ENCODE peak calls at places on chromosomes 4 and X, in five cellular contexts. I is left cardiac atrium, D is left colon, O is T47D, Y is NCI-H2171. N is an unnamed sample.

GRCh38 chr4:16140520-16141249 is 56.9 kb upstream of the PROM1 start:
- DNase-seq in I (no peak), D (peak), O (peak), Y (no peak), N (no peak)

GRCh38 chrX:68018248-68019203 is 414.8 kb downstream of the OPHN1 start:
- DNase-seq in I (no peak), D (peak), O (peak), Y (no peak), N (no peak)

GRCh38 chrX:132533409-132533808 is 44.6 kb upstream of the MBNL3 start:
- DNase-seq in I (no peak), D (no peak), O (no peak), Y (no peak), N (no peak)

GRCh38 chrX:136879001-136879667 is 1.4 kb downstream of the RBMX start:
- DNase-seq in I (no peak), D (no peak), O (no peak), Y (no peak), N (no peak)

GRCh38 chr4:3193531-3194203 is 55.3 kb upstream of the MSANTD1 start:
- DNase-seq in I (no peak), D (no peak), O (peak), Y (no peak), N (no peak)

GRCh38 chrX:124023838-124024238 is 62.3 kb downstream of the STAG2 start:
- DNase-seq in I (no peak), D (no peak), O (no peak), Y (no peak), N (no peak)

GRCh38 chrX:129997081-129997480 is 14.6 kb downstream of the BCORL1 start:
- DNase-seq in I (no peak), D (no peak), O (no peak), Y (no peak), N (no peak)

GRCh38 chrX:12595746-12596145 is 195.5 kb upstream of the PRPS2 start:
- DNase-seq in I (no peak), D (no peak), O (no peak), Y (no peak), N (no peak)

GRCh38 chrX:39772057-39772832 is 325.5 kb downstream of the BCOR start:
- DNase-seq in I (no peak), D (no peak), O (no peak), Y (no peak), N (peak)